ENCODE peak calls at places on chromosomes 2 and 18, in nine cellular contexts. B, P, I, D, N, K, S, Z and L are unnamed samples. For H3K4me1, the result is how much of the 10 kb centered on the place peaks cover.

GRCh38 chr2:121774216-121774615 is 18.8 kb downstream of the TSN start:
- DNase-seq in B (no peak), P (no peak), I (no peak), D (no peak), N (no peak), K (no peak), S (no peak), Z (no peak), L (no peak)

GRCh38 chr2:151063271-151063670 is 198.4 kb downstream of the RBM43 start:
- DNase-seq in B (no peak), P (no peak), I (no peak), D (peak), N (no peak), K (no peak), S (no peak), Z (no peak), L (no peak)

GRCh38 chr2:165109915-165110314 is 93.9 kb downstream of the SCN3A start:
- DNase-seq in B (no peak), P (no peak), I (no peak), D (no peak), N (no peak), K (no peak), S (no peak), Z (no peak), L (no peak)

GRCh38 chr2:127913808-127914457 is 28.2 kb upstream of the AMMECR1L start:
- DNase-seq in B (no peak), P (no peak), I (peak), D (no peak), N (no peak), K (no peak), S (no peak), Z (no peak), L (peak)

GRCh38 chr18:78973357-78974083 is 6.1 kb upstream of the SALL3 start:
- DNase-seq in B (no peak), P (no peak), I (no peak), D (no peak), N (no peak), K (no peak), S (no peak), Z (no peak), L (no peak)

GRCh38 chr18:78724214-78724834 is 255.3 kb upstream of the SALL3 start:
- DNase-seq in B (no peak), P (no peak), I (no peak), D (no peak), N (no peak), K (no peak), S (no peak), Z (no peak), L (no peak)

GRCh38 chr2:230234122-230234722 is 8.7 kb downstream of the SP140 start:
- DNase-seq in B (no peak), P (no peak), I (no peak), D (no peak), N (no peak), K (no peak), S (no peak), Z (no peak), L (no peak)

GRCh38 chr2:222844323-222844722 is 16.5 kb upstream of the ACSL3 start:
- DNase-seq in B (no peak), P (peak), I (peak), D (peak), N (no peak), K (no peak), S (no peak), Z (no peak), L (no peak)

GRCh38 chr2:88601302-88601701 is 26.0 kb downstream of the EIF2AK3 start:
- DNase-seq in B (no peak), P (no peak), I (no peak), D (peak), N (no peak), K (no peak), S (no peak), Z (no peak), L (no peak)

GRCh38 chr2:121489284-121489683 is 41.4 kb upstream of the RNU4ATAC start:
- DNase-seq in B (no peak), P (no peak), I (no peak), D (peak), N (no peak), K (no peak), S (no peak), Z (peak), L (no peak)

GRCh38 chr18:46480187-46480586 is 176.8 kb downstream of the LOXHD1 start:
- DNase-seq in B (no peak), P (no peak), I (no peak), D (no peak), N (no peak), K (no peak), S (no peak), Z (no peak), L (no peak)

GRCh38 chr18:36600548-36600947 is 228.3 kb downstream of the TPGS2 start:
- DNase-seq in B (no peak), P (no peak), I (no peak), D (no peak), N (no peak), K (peak), S (no peak), Z (no peak), L (no peak)

GRCh38 chr18:44816028-44816427 is 135.3 kb downstream of the SETBP1 start:
- DNase-seq in B (no peak), P (no peak), I (no peak), D (no peak), N (no peak), K (no peak), S (no peak), Z (no peak), L (no peak)

GRCh38 chr2:67670704-67671300 is 273.7 kb downstream of the ETAA1 start:
- DNase-seq in B (no peak), P (no peak), I (no peak), D (no peak), N (no peak), K (no peak), S (no peak), Z (no peak), L (no peak)

GRCh38 chr18:1103567-1103966 is 198.9 kb downstream of the ADCYAP1 start:
- DNase-seq in B (no peak), P (no peak), I (no peak), D (no peak), N (no peak), K (no peak), S (no peak), Z (no peak), L (no peak)

GRCh38 chr2:55395724-55396605 is 23.7 kb downstream of the CCDC88A start:
- DNase-seq in B (no peak), P (no peak), I (no peak), D (no peak), N (no peak), K (no peak), S (no peak), Z (no peak), L (no peak)

GRCh38 chr2:109209412-109209811 is 80.4 kb downstream of the SH3RF3 start:
- DNase-seq in B (no peak), P (peak), I (no peak), D (peak), N (no peak), K (no peak), S (no peak), Z (no peak), L (no peak)

GRCh38 chr18:46281185-46282176 is 177.3 kb downstream of the HAUS1 start:
- DNase-seq in B (no peak), P (peak), I (peak), D (peak), N (peak), K (peak), S (peak), Z (peak), L (peak)

GRCh38 chr2:161436411-161436810 is 20.3 kb downstream of the TBR1 start:
- DNase-seq in B (no peak), P (no peak), I (no peak), D (peak), N (no peak), K (no peak), S (no peak), Z (no peak), L (no peak)

GRCh38 chr2:48195168-48195567 is 288.9 kb upstream of the FBXO11 start:
- DNase-seq in B (no peak), P (no peak), I (no peak), D (no peak), N (no peak), K (no peak), S (no peak), Z (no peak), L (no peak)

GRCh38 chr2:4381049-4381448 is 677.7 kb downstream of the DCDC2C start:
- DNase-seq in B (no peak), P (no peak), I (no peak), D (no peak), N (no peak), K (no peak), S (no peak), Z (no peak), L (no peak)

GRCh38 chr2:222548997-222549396 is 106.9 kb downstream of the FARSB start:
- DNase-seq in B (no peak), P (no peak), I (no peak), D (no peak), N (no peak), K (no peak), S (no peak), Z (no peak), L (no peak)

GRCh38 chr2:9535177-9535576 is 20.5 kb downstream of the ADAM17 start:
- DNase-seq in B (no peak), P (no peak), I (no peak), D (no peak), N (no peak), K (no peak), S (no peak), Z (no peak), L (no peak)
- H3K4me1 ChIP-seq in B (under half), P (under half), I (half or more), D (under half), N (under half), K (under half), S (under half), Z (under half), L (under half)

GRCh38 chr2:96146151-96146880 is 1.1 kb upstream of the DUSP2 start:
- DNase-seq in B (no peak), P (peak), I (no peak), D (peak), N (peak), K (peak), S (peak), Z (no peak), L (peak)
- TF ChIP-seq POLR2A in B (no peak), P (no peak), I (no peak), D (no peak), N (no peak), K (no peak), S (no peak), Z (no peak), L (no peak)

DNA sequence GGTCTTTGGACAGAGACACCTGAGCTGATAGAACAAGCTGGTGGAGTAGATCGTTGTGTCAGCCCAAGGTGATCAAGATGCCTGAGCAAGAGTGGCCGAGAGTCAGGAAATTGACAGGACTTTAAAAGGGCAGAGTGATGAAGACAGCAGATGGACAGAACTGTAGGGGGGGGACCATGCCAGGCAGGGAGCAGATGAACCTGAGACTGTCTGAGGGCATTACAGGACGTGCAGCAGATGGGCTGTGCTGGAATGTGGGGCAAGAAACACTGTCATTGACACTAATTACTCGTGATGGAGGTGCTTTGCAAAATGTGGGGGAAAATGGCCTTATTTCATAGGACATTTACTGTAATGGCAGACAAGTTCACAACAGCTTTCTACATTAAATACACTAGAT is 225.0 kb downstream of the THSD7B start:
- DNase-seq in B (no peak), P (no peak), I (no peak), D (no peak), N (no peak), K (no peak), S (no peak), Z (no peak), L (no peak)
- H3K4me1 ChIP-seq in B (under half), P (under half), I (under half), D (under half), N (under half), K (under half), S (under half), Z (under half), L (under half)

GRCh38 chr2:142865924-142866323 is 11.5 kb upstream of the KYNU start:
- DNase-seq in B (no peak), P (no peak), I (no peak), D (peak), N (no peak), K (no peak), S (no peak), Z (no peak), L (no peak)
- TF ChIP-seq POLR2A in B (no peak), P (no peak), I (no peak), D (no peak), N (no peak), K (no peak), S (no peak), Z (no peak), L (no peak)

DNA sequence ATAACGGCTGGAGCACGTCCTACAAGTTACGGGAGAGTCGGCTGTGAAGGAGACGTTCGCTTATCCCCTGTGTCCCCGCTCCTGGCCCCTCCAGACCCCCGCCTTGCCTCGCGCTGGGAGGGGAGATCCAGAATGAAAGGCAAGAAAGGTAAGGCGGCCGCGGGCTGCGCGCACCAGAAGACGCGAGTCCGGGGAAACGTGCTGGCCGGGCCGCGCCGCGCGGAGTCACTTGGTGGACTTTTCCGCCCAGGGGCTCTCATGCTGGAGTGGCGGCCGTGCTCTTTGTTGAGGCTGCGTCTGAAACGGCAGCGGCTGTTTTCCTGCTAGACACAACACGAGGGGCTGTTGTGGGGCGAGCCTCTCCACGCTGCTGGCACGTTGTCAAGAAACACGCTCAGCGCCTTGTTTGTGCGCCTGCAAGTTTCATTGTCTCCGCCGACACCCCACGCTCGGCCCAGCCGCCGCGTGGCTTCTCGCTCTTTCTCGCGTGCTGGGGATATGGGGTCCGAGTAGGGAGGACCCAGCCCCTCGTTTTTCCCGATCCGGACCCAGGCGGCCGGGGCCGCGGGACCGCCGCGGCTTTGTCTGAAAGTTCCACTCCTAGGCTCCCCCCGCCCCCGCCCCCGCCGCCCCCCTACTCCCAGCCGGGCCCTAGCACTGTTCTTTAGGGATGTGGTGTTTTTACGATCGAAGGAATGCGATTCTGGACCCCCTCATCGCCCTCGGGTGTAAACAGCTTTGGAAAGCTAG is 561 bp downstream of the TGIF1 start:
- DNase-seq in B (peak), P (peak), I (no peak), D (peak), N (peak), K (peak), S (peak), Z (peak), L (peak)
- H3K4me1 ChIP-seq in B (under half), P (under half), I (under half), D (under half), N (under half), K (under half), S (under half), Z (under half), L (under half)

GRCh38 chr2:219570924-219571310 is 422 bp downstream of the OBSL1 start:
- DNase-seq in B (no peak), P (no peak), I (no peak), D (peak), N (no peak), K (peak), S (no peak), Z (no peak), L (no peak)

GRCh38 chr2:219569635-219570034 is 1.7 kb downstream of the OBSL1 start:
- DNase-seq in B (no peak), P (no peak), I (no peak), D (no peak), N (no peak), K (no peak), S (no peak), Z (no peak), L (no peak)

GRCh38 chr2:219569041-219569440 is 2.3 kb downstream of the OBSL1 start:
- DNase-seq in B (no peak), P (no peak), I (no peak), D (no peak), N (no peak), K (no peak), S (no peak), Z (no peak), L (no peak)

GRCh38 chr2:219571311-219572236 is at the start of gene OBSL1:
- DNase-seq in B (no peak), P (peak), I (peak), D (peak), N (peak), K (peak), S (peak), Z (peak), L (peak)

DNA sequence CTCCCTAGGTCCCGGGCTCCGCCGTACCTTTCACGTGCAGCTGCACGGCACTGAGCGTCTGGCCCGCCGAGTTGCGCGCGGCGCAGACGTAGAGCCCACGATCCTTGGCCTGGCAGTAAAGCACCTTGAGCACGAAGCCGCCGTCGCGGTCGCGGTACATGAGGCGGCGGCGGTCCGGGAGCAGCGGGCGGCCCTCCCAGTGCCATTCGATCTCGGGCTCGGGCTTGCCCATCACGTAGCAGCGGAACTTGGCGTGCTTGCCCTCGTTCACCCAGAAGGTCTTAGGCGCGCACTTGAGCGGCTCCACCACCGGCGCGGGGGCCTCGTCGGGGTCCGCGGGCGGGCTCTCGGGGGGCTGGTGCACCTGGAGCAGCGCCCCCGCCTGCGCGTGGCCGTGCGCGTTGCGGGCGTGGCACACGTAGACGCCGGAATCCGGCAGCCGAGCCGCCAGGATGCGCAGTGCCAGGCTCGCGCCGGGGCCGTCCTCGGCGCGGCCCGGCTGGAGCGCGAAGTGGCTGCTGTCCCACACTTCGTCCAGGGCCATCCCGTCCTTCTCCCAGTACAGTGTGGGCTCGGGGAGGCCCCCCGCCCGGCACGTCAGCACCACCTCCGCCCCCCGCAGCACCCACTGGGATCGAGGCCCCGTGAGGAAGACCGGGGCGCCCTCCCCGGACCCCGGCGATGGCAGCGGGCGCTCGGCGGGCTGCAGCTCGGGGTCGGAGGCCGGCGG is 980 bp downstream of the OBSL1 start:
- DNase-seq in B (no peak), P (peak), I (peak), D (peak), N (no peak), K (peak), S (no peak), Z (peak), L (peak)
- TF ChIP-seq POLR2A in B (no peak), P (peak), I (peak), D (no peak), N (no peak), K (no peak), S (no peak), Z (peak), L (no peak)

DNA sequence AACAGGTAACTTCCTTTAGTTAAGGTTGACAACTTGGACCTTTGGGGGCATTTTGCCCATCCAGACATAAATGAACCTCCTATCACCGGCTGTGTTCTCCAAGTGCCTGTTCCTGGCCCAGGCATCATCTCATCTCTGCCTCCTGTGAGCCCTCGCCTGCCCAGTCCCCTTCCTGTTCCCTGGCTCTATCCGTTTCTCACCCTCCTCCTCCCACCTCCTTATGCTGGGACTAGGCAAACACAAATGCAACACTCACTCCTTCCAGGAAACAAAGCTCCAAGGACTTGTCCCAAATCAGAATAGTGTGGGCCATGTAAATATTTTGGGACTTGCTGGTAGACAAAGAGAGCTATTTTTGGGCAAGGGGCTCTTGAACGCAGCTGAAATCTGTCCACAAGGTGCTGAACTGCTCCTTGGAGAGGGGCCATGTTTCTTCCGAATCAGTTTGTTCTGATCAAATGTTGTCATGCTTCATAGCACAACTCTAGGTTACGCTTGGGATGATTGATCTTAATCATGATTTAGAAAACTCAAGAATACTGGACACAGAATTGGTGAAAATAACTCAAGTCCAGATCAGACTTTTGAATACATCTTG is 25.3 kb downstream of the MBP start:
- DNase-seq in B (no peak), P (no peak), I (no peak), D (no peak), N (peak), K (no peak), S (no peak), Z (no peak), L (no peak)
- H3K4me1 ChIP-seq in B (under half), P (under half), I (half or more), D (under half), N (half or more), K (under half), S (under half), Z (under half), L (half or more)

GRCh38 chr18:74597662-74598349 is at the start of gene ZNF407:
- DNase-seq in B (peak), P (peak), I (peak), D (peak), N (peak), K (peak), S (peak), Z (peak), L (peak)

GRCh38 chr18:74604366-74604765 is 6.7 kb downstream of the ZNF407 start:
- DNase-seq in B (no peak), P (no peak), I (no peak), D (no peak), N (no peak), K (no peak), S (no peak), Z (no peak), L (no peak)

GRCh38 chr18:74595425-74595824 is 2.2 kb upstream of the ZNF407 start:
- DNase-seq in B (no peak), P (no peak), I (no peak), D (no peak), N (no peak), K (no peak), S (no peak), Z (no peak), L (no peak)

GRCh38 chr18:74596959-74597661 is 560 bp upstream of the ZNF407 start:
- DNase-seq in B (peak), P (peak), I (peak), D (peak), N (peak), K (peak), S (peak), Z (peak), L (peak)

GRCh38 chr18:74598350-74599001 is 806 bp downstream of the ZNF407 start:
- DNase-seq in B (no peak), P (peak), I (peak), D (peak), N (peak), K (peak), S (peak), Z (peak), L (peak)
- TF ChIP-seq POLR2A in B (no peak), P (no peak), I (no peak), D (no peak), N (no peak), K (no peak), S (no peak), Z (no peak), L (no peak)